ENCODE peak calls at places on chromosomes 11 and 22, in four cellular contexts. N is NCI-H1417; Q is CD4-positive, alpha-beta T cell; R is upper lobe of right lung. T is an unnamed sample.

GRCh38 chr11:45185228-45185729 is 38.8 kb downstream of the PRDM11 start:
- DNase-seq in N (no peak), Q (no peak), R (no peak), T (no peak)

GRCh38 chr11:33804471-33804870 is 30.2 kb upstream of the FBXO3 start:
- DNase-seq in N (peak), Q (no peak), R (no peak), T (no peak)

GRCh38 chr22:42388130-42388797 is 43.9 kb downstream of the NFAM1 start:
- DNase-seq in N (peak), Q (no peak), R (no peak), T (peak)

GRCh38 chr11:46290598-46291309 is 13.3 kb downstream of the CREB3L1 start:
- DNase-seq in N (peak), Q (no peak), R (peak), T (peak)

GRCh38 chr22:18136563-18137320 is 13.2 kb upstream of the USP18 start:
- DNase-seq in N (peak), Q (no peak), R (peak), T (no peak)

GRCh38 chr11:72307439-72307838 is 63.5 kb upstream of the PHOX2A start:
- DNase-seq in N (no peak), Q (no peak), R (no peak), T (no peak)

GRCh38 chr11:132187814-132188213 is 817.4 kb downstream of the NTM start:
- DNase-seq in N (no peak), Q (no peak), R (no peak), T (no peak)

GRCh38 chr11:110128161-110128560 is 35.0 kb downstream of the ZC3H12C start:
- DNase-seq in N (peak), Q (no peak), R (no peak), T (no peak)

GRCh38 chr11:1259076-1259461 is 36.2 kb downstream of the MUC5B start:
- DNase-seq in N (no peak), Q (no peak), R (no peak), T (no peak)

GRCh38 chr11:4459470-4459869 is 10.4 kb downstream of the OR52K2 start:
- DNase-seq in N (no peak), Q (no peak), R (no peak), T (no peak)

GRCh38 chr11:72646472-72646871 is 27.8 kb downstream of the PDE2A start:
- DNase-seq in N (no peak), Q (no peak), R (no peak), T (no peak)